ENCODE peak calls at places on chromosomes 16 and 17, in six cellular contexts. One of them, this sample, is unnamed.

GRCh38 chr16:48330847-48331204 is 54.4 kb downstream of the SIAH1 start:
- DNase-seq in sigmoid colon: no peak
- DNase-seq in stimulated activated CD8-positive, alpha-beta memory T cell treated with anti-CD3 and anti-CD28 coated beads, Interleukin-15, amount 100 ng/mL, for 48 hours: no peak
- DNase-seq in stimulated activated CD4-positive, alpha-beta T cell treated with anti-CD3 and anti-CD28 coated beads, Interleukin-1b, Interleukin-23, amount 100 ng/mL, for 1 hour: no peak
- DNase-seq in effector memory CD4-positive, alpha-beta T cell: no peak
- DNase-seq in stomach: no peak
- DNase-seq in this sample: no peak

GRCh38 chr16:89920723-89921122 is 2.1 kb downstream of the MC1R start:
- DNase-seq in sigmoid colon: no peak
- DNase-seq in stimulated activated CD8-positive, alpha-beta memory T cell treated with anti-CD3 and anti-CD28 coated beads, Interleukin-15, amount 100 ng/mL, for 48 hours: no peak
- DNase-seq in stimulated activated CD4-positive, alpha-beta T cell treated with anti-CD3 and anti-CD28 coated beads, Interleukin-1b, Interleukin-23, amount 100 ng/mL, for 1 hour: no peak
- DNase-seq in effector memory CD4-positive, alpha-beta T cell: no peak
- DNase-seq in stomach: no peak
- DNase-seq in this sample: no peak

GRCh38 chr17:61411944-61412859 is 12.6 kb downstream of the TBX2 start:
- DNase-seq in sigmoid colon: peak; percentile 90
- DNase-seq in stimulated activated CD8-positive, alpha-beta memory T cell treated with anti-CD3 and anti-CD28 coated beads, Interleukin-15, amount 100 ng/mL, for 48 hours: peak; percentile 62
- DNase-seq in stimulated activated CD4-positive, alpha-beta T cell treated with anti-CD3 and anti-CD28 coated beads, Interleukin-1b, Interleukin-23, amount 100 ng/mL, for 1 hour: peak; percentile 70
- DNase-seq in effector memory CD4-positive, alpha-beta T cell: peak; percentile 65
- DNase-seq in stomach: peak; percentile 82
- DNase-seq in this sample: peak; percentile 60

GRCh38 chr16:4322121-4323035 is 6.5 kb downstream of the GLIS2 start:
- DNase-seq in sigmoid colon: peak; percentile 63
- DNase-seq in stimulated activated CD8-positive, alpha-beta memory T cell treated with anti-CD3 and anti-CD28 coated beads, Interleukin-15, amount 100 ng/mL, for 48 hours: no peak
- DNase-seq in stimulated activated CD4-positive, alpha-beta T cell treated with anti-CD3 and anti-CD28 coated beads, Interleukin-1b, Interleukin-23, amount 100 ng/mL, for 1 hour: no peak
- DNase-seq in effector memory CD4-positive, alpha-beta T cell: no peak
- DNase-seq in stomach: no peak
- DNase-seq in this sample: peak; percentile 57

GRCh38 chr16:89343501-89344291 is 126.2 kb downstream of the ZNF778 start:
- DNase-seq in sigmoid colon: no peak
- DNase-seq in stimulated activated CD8-positive, alpha-beta memory T cell treated with anti-CD3 and anti-CD28 coated beads, Interleukin-15, amount 100 ng/mL, for 48 hours: no peak
- DNase-seq in stimulated activated CD4-positive, alpha-beta T cell treated with anti-CD3 and anti-CD28 coated beads, Interleukin-1b, Interleukin-23, amount 100 ng/mL, for 1 hour: no peak
- DNase-seq in effector memory CD4-positive, alpha-beta T cell: no peak
- DNase-seq in stomach: no peak
- DNase-seq in this sample: no peak

GRCh38 chr17:35245196-35245486 is 2.3 kb downstream of the SLFN5 start:
- DNase-seq in sigmoid colon: no peak
- DNase-seq in stimulated activated CD8-positive, alpha-beta memory T cell treated with anti-CD3 and anti-CD28 coated beads, Interleukin-15, amount 100 ng/mL, for 48 hours: no peak
- DNase-seq in stimulated activated CD4-positive, alpha-beta T cell treated with anti-CD3 and anti-CD28 coated beads, Interleukin-1b, Interleukin-23, amount 100 ng/mL, for 1 hour: no peak
- DNase-seq in effector memory CD4-positive, alpha-beta T cell: no peak
- DNase-seq in stomach: no peak
- DNase-seq in this sample: no peak

GRCh38 chr16:23948949-23949392 is 113.2 kb downstream of the PRKCB start:
- DNase-seq in sigmoid colon: no peak
- DNase-seq in stimulated activated CD8-positive, alpha-beta memory T cell treated with anti-CD3 and anti-CD28 coated beads, Interleukin-15, amount 100 ng/mL, for 48 hours: no peak
- DNase-seq in stimulated activated CD4-positive, alpha-beta T cell treated with anti-CD3 and anti-CD28 coated beads, Interleukin-1b, Interleukin-23, amount 100 ng/mL, for 1 hour: no peak
- DNase-seq in effector memory CD4-positive, alpha-beta T cell: peak; percentile 40
- DNase-seq in stomach: peak; percentile 27
- DNase-seq in this sample: no peak

GRCh38 chr16:70433456-70434103 is 5.3 kb downstream of the ST3GAL2 start:
- DNase-seq in sigmoid colon: peak; percentile 84
- DNase-seq in stimulated activated CD8-positive, alpha-beta memory T cell treated with anti-CD3 and anti-CD28 coated beads, Interleukin-15, amount 100 ng/mL, for 48 hours: no peak
- DNase-seq in stimulated activated CD4-positive, alpha-beta T cell treated with anti-CD3 and anti-CD28 coated beads, Interleukin-1b, Interleukin-23, amount 100 ng/mL, for 1 hour: no peak
- DNase-seq in effector memory CD4-positive, alpha-beta T cell: no peak
- DNase-seq in stomach: no peak
- DNase-seq in this sample: no peak

GRCh38 chr17:76119409-76120371 is 16.1 kb upstream of the EXOC7 start:
- DNase-seq in sigmoid colon: peak; percentile 48
- DNase-seq in stimulated activated CD8-positive, alpha-beta memory T cell treated with anti-CD3 and anti-CD28 coated beads, Interleukin-15, amount 100 ng/mL, for 48 hours: no peak
- DNase-seq in stimulated activated CD4-positive, alpha-beta T cell treated with anti-CD3 and anti-CD28 coated beads, Interleukin-1b, Interleukin-23, amount 100 ng/mL, for 1 hour: no peak
- DNase-seq in effector memory CD4-positive, alpha-beta T cell: no peak
- DNase-seq in stomach: no peak
- DNase-seq in this sample: no peak

GRCh38 chr17:10198509-10199249 is at the start of gene GAS7:
- DNase-seq in sigmoid colon: peak; percentile 84
- DNase-seq in stimulated activated CD8-positive, alpha-beta memory T cell treated with anti-CD3 and anti-CD28 coated beads, Interleukin-15, amount 100 ng/mL, for 48 hours: peak; percentile 11
- DNase-seq in stimulated activated CD4-positive, alpha-beta T cell treated with anti-CD3 and anti-CD28 coated beads, Interleukin-1b, Interleukin-23, amount 100 ng/mL, for 1 hour: no peak
- DNase-seq in effector memory CD4-positive, alpha-beta T cell: peak; percentile 2
- DNase-seq in stomach: peak; percentile 38
- DNase-seq in this sample: peak; percentile 35